ENCODE peak calls at places on chromosomes 12 and 14, in eight cellular contexts. D is spleen, A is IMR-90, J is heart left ventricle, E is endothelial cell of umbilical vein, H is H54, C is A549, X is sigmoid colon. O is an unnamed sample.

GRCh38 chr14:85533821-85534271 is 3.9 kb downstream of the FLRT2 start:
- DNase-seq in D (no peak), A (peak), J (no peak), E (peak), H (no peak), C (no peak), X (peak), O (no peak)

GRCh38 chr12:116087962-116088361 is 189.5 kb downstream of the MED13L start:
- DNase-seq in D (no peak), A (no peak), J (no peak), E (no peak), H (no peak), C (no peak), X (no peak), O (no peak)

GRCh38 chr12:5015711-5016492 is 27.8 kb upstream of the KCNA5 start:
- DNase-seq in D (no peak), A (no peak), J (no peak), E (no peak), H (no peak), C (no peak), X (no peak), O (no peak)

GRCh38 chr12:53224897-53225634 is 6.9 kb downstream of the RARG start:
- DNase-seq in D (peak), A (no peak), J (no peak), E (no peak), H (no peak), C (no peak), X (no peak), O (no peak)

GRCh38 chr12:108564724-108565123 is 2.3 kb downstream of the ISCU start:
- DNase-seq in D (no peak), A (no peak), J (no peak), E (no peak), H (no peak), C (no peak), X (no peak), O (no peak)

GRCh38 chr14:61511558-61511924 is 183.8 kb upstream of the HIF1A start:
- DNase-seq in D (no peak), A (no peak), J (no peak), E (peak), H (no peak), C (no peak), X (no peak), O (peak)

GRCh38 chr14:34356267-34356660 is 105.8 kb downstream of the SPTSSA start:
- DNase-seq in D (no peak), A (peak), J (no peak), E (no peak), H (no peak), C (no peak), X (no peak), O (no peak)

GRCh38 chr12:127174881-127175280 is 1092.1 kb upstream of the TMEM132C start:
- DNase-seq in D (no peak), A (no peak), J (no peak), E (no peak), H (no peak), C (no peak), X (no peak), O (no peak)

GRCh38 chr12:106436183-106436582 is 78.6 kb downstream of the POLR3B start:
- DNase-seq in D (no peak), A (peak), J (no peak), E (no peak), H (no peak), C (no peak), X (no peak), O (no peak)

GRCh38 chr14:34911209-34912150 is 36.3 kb upstream of the BAZ1A start:
- DNase-seq in D (no peak), A (peak), J (no peak), E (peak), H (peak), C (no peak), X (no peak), O (no peak)

GRCh38 chr12:101908395-101908794 is 31.0 kb downstream of the DRAM1 start:
- DNase-seq in D (no peak), A (no peak), J (no peak), E (no peak), H (no peak), C (no peak), X (no peak), O (peak)

GRCh38 chr14:76101980-76102379 is 49.7 kb upstream of the GPATCH2L start:
- DNase-seq in D (no peak), A (no peak), J (no peak), E (no peak), H (no peak), C (no peak), X (no peak), O (no peak)

GRCh38 chr12:129807101-129807500 is 96.7 kb downstream of the TMEM132D start:
- DNase-seq in D (no peak), A (no peak), J (no peak), E (no peak), H (no peak), C (no peak), X (no peak), O (no peak)

GRCh38 chr12:57817261-57817989 is 1.1 kb downstream of the AVIL start:
- DNase-seq in D (peak), A (no peak), J (no peak), E (no peak), H (no peak), C (no peak), X (no peak), O (no peak)

GRCh38 chr14:42159138-42159537 is 552.5 kb downstream of the LRFN5 start:
- DNase-seq in D (no peak), A (no peak), J (no peak), E (no peak), H (no peak), C (no peak), X (no peak), O (no peak)

GRCh38 chr12:105245291-105245690 is 9.3 kb upstream of the APPL2 start:
- DNase-seq in D (no peak), A (no peak), J (no peak), E (peak), H (no peak), C (no peak), X (no peak), O (no peak)

GRCh38 chr14:55884819-55885218 is 233.4 kb upstream of the PELI2 start:
- DNase-seq in D (no peak), A (no peak), J (no peak), E (no peak), H (no peak), C (no peak), X (no peak), O (peak)

GRCh38 chr12:4271433-4272013 is 2.0 kb upstream of the CCND2 start:
- DNase-seq in D (no peak), A (no peak), J (no peak), E (no peak), H (no peak), C (no peak), X (no peak), O (no peak)

GRCh38 chr12:76299536-76300296 is 48.5 kb downstream of the BBS10 start:
- DNase-seq in D (no peak), A (no peak), J (no peak), E (no peak), H (no peak), C (peak), X (no peak), O (no peak)

GRCh38 chr12:25713264-25713663 is 160.2 kb upstream of the LMNTD1 start:
- DNase-seq in D (no peak), A (no peak), J (no peak), E (no peak), H (no peak), C (no peak), X (no peak), O (no peak)

GRCh38 chr12:65355461-65355860 is 77.0 kb downstream of the MSRB3 start:
- DNase-seq in D (no peak), A (peak), J (no peak), E (no peak), H (no peak), C (no peak), X (no peak), O (no peak)

GRCh38 chr12:28946361-28946760 is 202.7 kb upstream of the FAR2 start:
- DNase-seq in D (no peak), A (no peak), J (no peak), E (no peak), H (no peak), C (no peak), X (no peak), O (no peak)

GRCh38 chr12:126512916-126513913 is 1448.0 kb downstream of the AACS start:
- DNase-seq in D (no peak), A (no peak), J (no peak), E (no peak), H (no peak), C (no peak), X (no peak), O (no peak)

GRCh38 chr12:52238916-52239649 is 6.0 kb downstream of the KRT7 start:
- DNase-seq in D (peak), A (no peak), J (no peak), E (no peak), H (no peak), C (peak), X (peak), O (no peak)

GRCh38 chr12:122227341-122227740 is 1.5 kb upstream of the DIABLO start:
- DNase-seq in D (peak), A (no peak), J (no peak), E (no peak), H (no peak), C (no peak), X (no peak), O (no peak)

GRCh38 chr14:32661216-32661615 is 277.5 kb upstream of the NPAS3 start:
- DNase-seq in D (no peak), A (no peak), J (no peak), E (no peak), H (no peak), C (no peak), X (no peak), O (no peak)

GRCh38 chr12:2877959-2878732 is 1.1 kb downstream of the RHNO1 start:
- DNase-seq in D (peak), A (peak), J (no peak), E (peak), H (no peak), C (no peak), X (peak), O (no peak)

GRCh38 chr12:6383572-6384498 is at the start of gene LTBR:
- DNase-seq in D (peak), A (peak), J (peak), E (peak), H (no peak), C (peak), X (peak), O (peak)

GRCh38 chr14:90606434-90606833 is 209.6 kb downstream of the CALM1 start:
- DNase-seq in D (no peak), A (no peak), J (no peak), E (no peak), H (no peak), C (no peak), X (no peak), O (no peak)

GRCh38 chr14:93011650-93012317 is 88.8 kb downstream of the CHGA start:
- DNase-seq in D (no peak), A (no peak), J (no peak), E (no peak), H (no peak), C (no peak), X (no peak), O (no peak)

GRCh38 chr12:118404876-118405521 is 28.6 kb downstream of the SUDS3 start:
- DNase-seq in D (no peak), A (peak), J (peak), E (peak), H (peak), C (peak), X (peak), O (peak)

GRCh38 chr12:1995205-1995896 is 8.9 kb downstream of the DCP1B start:
- DNase-seq in D (no peak), A (no peak), J (no peak), E (no peak), H (no peak), C (no peak), X (no peak), O (no peak)

GRCh38 chr12:52126050-52126604 is 46.6 kb downstream of the SMIM41 start:
- DNase-seq in D (peak), A (no peak), J (no peak), E (peak), H (no peak), C (no peak), X (no peak), O (no peak)

GRCh38 chr14:77036484-77037337 is 8.2 kb upstream of the IRF2BPL start:
- DNase-seq in D (no peak), A (no peak), J (no peak), E (no peak), H (no peak), C (no peak), X (no peak), O (no peak)

GRCh38 chr12:25054783-25055144 is 105.9 kb upstream of the BCAT1 start:
- DNase-seq in D (no peak), A (peak), J (no peak), E (no peak), H (no peak), C (no peak), X (no peak), O (no peak)

GRCh38 chr14:39230416-39230815 is 3.3 kb upstream of the MIA2 start:
- DNase-seq in D (no peak), A (peak), J (no peak), E (no peak), H (no peak), C (no peak), X (no peak), O (no peak)

GRCh38 chr14:105300542-105301102 is at the start of gene BRF1:
- DNase-seq in D (peak), A (peak), J (peak), E (peak), H (peak), C (peak), X (peak), O (peak)
- TF ChIP-seq POLR2A in D (no peak), A (no peak), J (no peak), E (no peak), H (no peak), C (no peak), X (no peak), O (no peak)

DNA sequence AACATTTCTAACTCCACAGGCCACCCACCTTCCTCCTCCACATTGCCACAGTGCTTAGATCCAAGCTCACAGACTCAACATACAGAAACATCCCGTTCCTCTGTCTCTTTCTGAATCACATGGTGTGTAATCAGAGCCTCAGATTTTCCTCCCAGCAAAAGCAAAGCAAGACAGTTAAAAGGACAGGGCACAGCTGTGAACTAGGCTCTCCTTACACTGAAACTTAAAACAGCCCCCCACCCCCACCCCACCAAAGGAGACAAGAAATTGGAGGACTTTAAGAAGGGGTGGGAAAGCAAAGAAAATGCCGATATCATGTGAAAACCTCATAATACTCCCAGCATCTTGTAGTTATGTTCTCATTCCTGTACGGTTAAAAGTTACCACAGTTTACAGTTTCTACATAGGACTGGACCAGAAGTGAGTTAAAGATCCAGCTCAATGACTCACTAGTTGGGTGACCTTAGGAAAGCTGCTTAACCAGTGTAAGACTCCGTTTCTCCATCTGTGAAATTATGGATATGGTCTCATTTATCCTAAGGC is 4.8 kb downstream of the YBX3 start:
- DNase-seq in D (no peak), A (peak), J (no peak), E (peak), H (no peak), C (no peak), X (no peak), O (peak)
- TF ChIP-seq POLR2A in D (no peak), A (peak), J (no peak), E (no peak), H (no peak), C (no peak), X (no peak), O (peak)

DNA sequence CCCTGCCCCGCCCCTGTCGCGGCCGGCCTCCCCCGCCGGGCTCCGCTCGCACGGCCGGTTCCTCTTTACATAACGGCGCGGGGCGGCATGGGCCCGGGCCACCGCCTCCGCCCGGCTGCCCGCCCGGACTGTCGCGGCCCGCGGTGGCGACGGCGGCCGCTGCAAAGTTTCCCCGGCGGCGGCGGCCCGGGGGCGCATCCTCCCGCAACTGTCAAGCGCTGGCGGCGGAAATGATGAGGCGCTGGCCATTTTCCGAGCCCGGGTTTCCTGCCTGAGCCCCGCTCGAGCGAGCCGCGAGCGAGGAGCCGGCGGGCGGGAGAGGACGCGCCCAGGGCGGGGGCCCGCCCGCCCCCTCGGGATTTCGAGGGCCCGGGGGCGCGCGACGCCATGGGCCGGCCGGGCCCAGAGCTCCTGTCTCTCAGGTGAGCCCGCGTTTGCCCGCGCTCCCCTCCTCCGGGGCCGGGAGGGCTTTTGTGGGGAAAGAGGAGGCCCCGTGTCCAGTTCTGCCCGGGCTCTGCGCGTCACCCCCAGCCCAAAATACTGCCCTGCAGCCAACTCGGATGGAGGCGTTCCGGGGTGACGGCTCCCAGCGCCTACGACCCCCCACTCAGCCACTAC is at the start of gene SH2B3:
- DNase-seq in D (no peak), A (peak), J (no peak), E (no peak), H (no peak), C (no peak), X (no peak), O (no peak)
- TF ChIP-seq POLR2A in D (peak), A (peak), J (no peak), E (peak), H (peak), C (no peak), X (no peak), O (peak)

GRCh38 chr12:33759279-33759678 is 263.0 kb upstream of the ALG10 start:
- DNase-seq in D (no peak), A (no peak), J (no peak), E (no peak), H (no peak), C (no peak), X (no peak), O (no peak)

GRCh38 chr12:33757701-33758100 is 264.6 kb upstream of the ALG10 start:
- DNase-seq in D (no peak), A (no peak), J (no peak), E (no peak), H (no peak), C (no peak), X (no peak), O (no peak)

DNA sequence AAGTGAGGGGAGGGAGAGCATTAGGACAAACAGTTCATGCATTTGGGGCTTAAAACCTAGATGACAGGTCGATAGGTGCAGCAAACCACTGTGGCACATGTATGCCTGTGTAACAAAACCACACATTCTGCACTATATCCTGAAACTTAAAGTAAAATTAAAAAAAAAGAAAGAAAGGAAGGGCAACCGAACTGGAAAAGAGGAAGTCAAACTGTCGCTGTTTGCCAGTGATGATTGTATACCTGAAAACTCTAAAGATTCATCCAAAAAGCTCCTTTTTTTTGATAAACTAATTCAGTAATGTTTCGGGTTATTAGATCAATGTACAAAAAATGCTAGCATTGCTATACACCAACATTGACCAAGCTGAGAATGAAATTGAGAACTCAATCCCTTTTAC is 259.0 kb upstream of the ALG10 start:
- DNase-seq in D (no peak), A (no peak), J (no peak), E (no peak), H (no peak), C (no peak), X (no peak), O (no peak)
- TF ChIP-seq POLR2A in D (no peak), A (no peak), J (no peak), E (no peak), H (no peak), C (no peak), X (no peak), O (no peak)

GRCh38 chr12:96400631-96401060 is 407 bp upstream of the CDK17 start:
- DNase-seq in D (no peak), A (peak), J (no peak), E (peak), H (no peak), C (peak), X (no peak), O (no peak)

GRCh38 chr12:96398422-96399080 is 1.7 kb downstream of the CDK17 start:
- DNase-seq in D (no peak), A (peak), J (no peak), E (peak), H (no peak), C (no peak), X (no peak), O (no peak)

GRCh38 chr12:96401061-96401871 is 1.0 kb upstream of the CDK17 start:
- DNase-seq in D (no peak), A (peak), J (peak), E (peak), H (peak), C (peak), X (no peak), O (peak)

GRCh38 chr12:96399081-96399918 is 939 bp downstream of the CDK17 start:
- DNase-seq in D (peak), A (peak), J (peak), E (peak), H (peak), C (peak), X (peak), O (peak)

DNA sequence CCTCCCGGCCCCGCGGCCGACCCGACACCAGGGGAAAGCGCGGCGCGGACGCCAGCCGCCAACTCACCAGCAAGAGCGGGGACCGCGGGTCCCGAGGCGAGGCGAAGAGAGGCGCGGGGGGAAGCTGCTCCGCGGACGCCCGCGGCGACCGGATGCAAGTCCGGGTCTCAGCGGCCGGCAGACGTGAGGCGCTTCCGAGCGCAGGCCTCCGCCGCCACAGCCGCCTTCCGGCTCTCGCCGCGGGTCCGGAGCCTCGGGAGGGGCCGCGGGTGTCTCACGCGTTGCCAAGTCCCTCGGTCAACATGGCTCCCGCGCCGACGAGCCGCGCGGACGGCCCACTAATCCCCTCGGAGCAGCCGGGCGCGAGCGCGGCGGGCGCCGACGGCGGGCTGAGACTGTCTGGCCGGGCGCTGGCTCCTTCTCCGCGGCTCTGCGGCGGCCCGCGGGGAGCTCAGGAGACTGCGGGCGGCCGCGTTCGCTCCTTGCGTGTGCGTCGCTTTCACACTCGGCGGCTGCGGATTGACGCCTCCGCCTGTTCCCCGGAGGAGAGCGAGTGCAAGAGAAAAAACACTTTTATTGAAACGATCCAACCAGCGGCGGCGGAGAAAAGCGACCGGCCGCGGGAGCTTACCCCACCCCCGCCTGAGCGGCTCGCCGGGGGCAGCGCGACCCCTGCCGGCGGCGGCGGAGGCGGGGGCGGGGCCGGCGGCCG is at the start of gene CDK17:
- DNase-seq in D (peak), A (peak), J (peak), E (peak), H (peak), C (peak), X (peak), O (peak)
- TF ChIP-seq POLR2A in D (peak), A (peak), J (no peak), E (peak), H (peak), C (peak), X (peak), O (peak)